ENCODE peak calls at places on chromosomes 4 and X, in six cellular contexts. D is fibroblast of mammary gland, S is tibial nerve, E is fibroblast of villous mesenchyme, G is lung, P is AG10803. H is an unnamed sample.

GRCh38 chr4:156999175-156999517 is 27.5 kb upstream of the PDGFC start:
- DNase-seq in D (peak), S (no peak), E (peak), G (peak), P (peak), H (no peak)

GRCh38 chrX:104712515-104712914 is 146.5 kb downstream of the IL1RAPL2 start:
- DNase-seq in D (peak), S (no peak), E (no peak), G (no peak), P (no peak), H (no peak)

GRCh38 chrX:1242901-1243402 is 25.7 kb upstream of the CSF2RA start:
- DNase-seq in D (no peak), S (no peak), E (no peak), G (no peak), P (no peak), H (no peak)

GRCh38 chrX:12981880-12982279 is 7.0 kb downstream of the TMSB4X start:
- DNase-seq in D (no peak), S (no peak), E (no peak), G (no peak), P (no peak), H (no peak)

GRCh38 chr4:99033956-99034355 is 38.4 kb downstream of the METAP1 start:
- DNase-seq in D (no peak), S (no peak), E (peak), G (no peak), P (peak), H (no peak)

GRCh38 chrX:85379174-85379907 is at the start of gene POF1B:
- DNase-seq in D (no peak), S (no peak), E (no peak), G (no peak), P (no peak), H (no peak)

GRCh38 chr4:80071643-80072606 is 1.1 kb downstream of the ANTXR2 start:
- DNase-seq in D (no peak), S (peak), E (peak), G (peak), P (peak), H (peak)

GRCh38 chrX:14039344-14039743 is 9.7 kb upstream of the GEMIN8 start:
- DNase-seq in D (peak), S (peak), E (peak), G (peak), P (peak), H (no peak)

GRCh38 chr4:26731342-26731741 is 129.3 kb upstream of the STIM2 start:
- DNase-seq in D (peak), S (no peak), E (no peak), G (no peak), P (no peak), H (no peak)

GRCh38 chr4:32219306-32220075 is 1499.3 kb downstream of the PCDH7 start:
- DNase-seq in D (no peak), S (no peak), E (no peak), G (no peak), P (no peak), H (no peak)

GRCh38 chrX:103818844-103819243 is 13.2 kb downstream of the RAB9B start:
- DNase-seq in D (peak), S (no peak), E (no peak), G (no peak), P (peak), H (no peak)

GRCh38 chrX:150504399-150505186 is 63.8 kb upstream of the MTM1 start:
- DNase-seq in D (peak), S (no peak), E (no peak), G (no peak), P (peak), H (no peak)
- TF ChIP-seq CTCF in D (no peak), S (no peak), E (no peak), G (no peak), P (peak), H (no peak)

GRCh38 chr4:148903388-148903787 is 461.2 kb upstream of the NR3C2 start:
- DNase-seq in D (no peak), S (no peak), E (no peak), G (no peak), P (no peak), H (no peak)

GRCh38 chr4:148901075-148901705 is 459.0 kb upstream of the NR3C2 start:
- DNase-seq in D (no peak), S (no peak), E (no peak), G (no peak), P (no peak), H (no peak)
- TF ChIP-seq CTCF in D (no peak), S (no peak), E (no peak), G (no peak), P (no peak), H (no peak)

GRCh38 chrX:74537011-74537390 is 77.4 kb downstream of the RLIM start:
- DNase-seq in D (peak), S (no peak), E (peak), G (no peak), P (no peak), H (peak)

GRCh38 chrX:74535633-74536141 is 78.7 kb downstream of the RLIM start:
- DNase-seq in D (peak), S (peak), E (peak), G (peak), P (peak), H (peak)

GRCh38 chrX:74534569-74535038 is 79.8 kb downstream of the RLIM start:
- DNase-seq in D (peak), S (no peak), E (no peak), G (no peak), P (peak), H (no peak)

GRCh38 chrX:74535211-74535621 is 79.2 kb downstream of the RLIM start:
- DNase-seq in D (peak), S (no peak), E (peak), G (no peak), P (peak), H (no peak)

DNA sequence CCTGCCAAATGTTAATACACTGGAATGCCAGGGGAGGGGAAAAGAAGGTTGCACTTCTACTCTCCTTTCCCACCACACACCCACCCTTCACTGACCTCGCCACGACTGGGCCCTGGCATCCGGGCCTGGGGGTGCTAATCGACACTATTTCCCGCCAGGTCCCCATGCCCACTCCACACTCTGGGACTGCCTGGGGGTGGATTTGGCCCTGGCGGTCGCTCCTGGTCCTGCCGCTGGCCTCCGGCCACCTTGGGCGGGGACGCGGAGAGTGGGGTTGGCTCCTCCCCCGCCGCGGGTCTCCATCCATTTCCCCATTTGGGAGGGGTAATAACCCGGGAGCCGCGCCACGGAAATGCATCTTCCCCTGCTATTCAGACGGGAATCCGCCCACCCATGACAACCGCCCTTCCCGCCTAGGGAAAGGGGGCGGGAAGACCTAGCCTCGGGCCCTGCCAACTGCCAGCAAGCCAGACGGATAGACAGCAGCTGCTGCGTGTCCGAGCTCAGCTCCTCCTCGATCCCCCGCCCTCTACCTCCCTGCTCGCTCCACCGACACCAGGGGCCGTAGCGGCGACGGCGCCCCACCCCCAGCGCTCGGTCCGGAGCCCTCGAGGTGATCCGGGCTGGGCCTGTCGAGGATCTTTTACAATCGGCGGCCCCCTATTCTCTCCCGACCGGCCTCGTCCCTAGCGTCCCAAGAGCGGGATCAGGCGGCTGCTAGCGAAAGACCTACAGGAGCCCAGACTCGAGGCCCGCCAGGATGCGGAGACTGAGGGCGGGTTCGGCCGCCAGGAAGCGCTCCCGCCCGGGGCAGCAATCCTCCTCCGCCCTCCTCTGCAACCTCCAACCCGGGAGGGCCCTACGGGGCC is 78.0 kb downstream of the RLIM start:
- DNase-seq in D (peak), S (peak), E (peak), G (peak), P (peak), H (peak)
- TF ChIP-seq CTCF in D (peak), S (no peak), E (peak), G (no peak), P (peak), H (no peak)

GRCh38 chrX:15849555-15849954 is 5.1 kb downstream of the AP1S2 start:
- DNase-seq in D (peak), S (no peak), E (no peak), G (no peak), P (no peak), H (no peak)
- TF ChIP-seq CTCF in D (peak), S (no peak), E (peak), G (no peak), P (peak), H (no peak)

DNA sequence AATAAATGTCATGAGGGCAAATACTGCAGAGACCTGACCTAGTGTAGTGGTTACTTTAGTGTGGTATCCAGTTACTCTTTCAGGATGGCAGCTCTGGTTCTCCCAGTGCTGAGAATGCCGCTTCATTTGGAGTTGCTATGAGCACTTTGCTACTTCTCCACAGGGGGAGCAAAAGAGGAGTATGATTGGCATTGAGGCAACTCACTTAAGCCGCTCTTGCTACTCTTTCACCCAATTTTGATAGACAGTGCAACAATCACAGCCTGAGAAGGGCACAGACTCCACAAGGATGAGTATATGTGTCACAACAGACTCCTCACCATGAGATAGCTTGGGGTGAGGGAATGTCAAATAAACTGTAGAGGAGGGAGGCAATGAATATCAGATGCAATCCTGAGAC is 81.2 kb downstream of the NPY1R start:
- DNase-seq in D (no peak), S (no peak), E (peak), G (no peak), P (no peak), H (no peak)
- TF ChIP-seq CTCF in D (no peak), S (no peak), E (peak), G (no peak), P (peak), H (no peak)

DNA sequence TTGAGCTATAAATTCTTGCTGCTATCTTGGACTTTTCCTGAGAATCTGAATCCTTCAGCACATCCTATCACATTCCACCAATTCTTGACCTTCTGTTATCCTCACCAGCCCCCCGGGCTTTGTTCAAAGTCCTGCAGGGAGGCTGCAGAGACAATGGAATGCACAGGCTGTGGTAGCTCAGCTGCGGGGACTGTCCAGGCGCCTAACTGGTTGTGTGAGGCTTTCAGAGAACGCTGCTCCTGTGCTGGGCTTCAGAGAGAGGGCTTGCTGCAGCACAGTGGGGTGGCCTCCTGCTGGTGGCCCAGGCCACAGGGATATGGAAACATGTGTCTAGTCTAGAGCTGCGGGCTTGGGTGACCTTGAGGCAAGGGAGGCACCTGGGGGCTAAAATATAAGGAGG is 196.4 kb upstream of the GATB start:
- DNase-seq in D (no peak), S (no peak), E (no peak), G (no peak), P (peak), H (no peak)
- TF ChIP-seq CTCF in D (no peak), S (no peak), E (no peak), G (no peak), P (no peak), H (no peak)

DNA sequence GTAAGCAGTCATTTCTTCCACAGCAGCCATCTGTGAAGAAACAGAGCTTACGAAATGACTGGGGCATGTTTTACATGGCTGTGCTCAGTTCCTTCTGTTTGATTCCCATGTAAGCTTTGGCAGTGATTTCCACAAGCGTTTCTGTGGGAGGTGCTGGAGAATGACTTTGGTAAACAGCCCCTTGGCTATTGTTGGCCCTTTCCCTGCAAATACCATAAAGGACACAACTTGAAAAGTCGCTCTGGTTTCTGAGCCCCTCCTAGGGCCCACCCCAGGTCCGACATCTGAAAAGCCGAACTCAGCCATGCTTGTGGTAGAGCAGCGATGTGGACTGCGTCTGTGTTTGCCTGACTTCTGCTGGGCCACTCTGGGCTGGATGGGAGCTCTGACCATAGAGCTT is 3.7 kb downstream of the LIMCH1 start:
- DNase-seq in D (no peak), S (no peak), E (peak), G (no peak), P (peak), H (no peak)
- TF ChIP-seq CTCF in D (no peak), S (no peak), E (no peak), G (no peak), P (no peak), H (no peak)

H was measured in omental fat pad.